ENCODE peak calls at places on chromosomes 5 and 9, in four cellular contexts. D, Z, L and R are unnamed samples.

GRCh38 chr9:96420468-96421219 is 2.5 kb upstream of the ZNF367 start:
- DNase-seq in D (no peak), Z (peak), L (no peak), R (no peak)

GRCh38 chr5:69138796-69139195 is 28.2 kb upstream of the CCNB1 start:
- DNase-seq in D (no peak), Z (no peak), L (no peak), R (no peak)

GRCh38 chr9:8762676-8763075 is 963.1 kb upstream of the DMAC1 start:
- DNase-seq in D (no peak), Z (no peak), L (no peak), R (no peak)

GRCh38 chr9:109301012-109301411 is 19.8 kb downstream of the EPB41L4B start:
- DNase-seq in D (no peak), Z (no peak), L (no peak), R (no peak)

GRCh38 chr9:89888677-89889076 is 283.9 kb downstream of the GADD45G start:
- DNase-seq in D (no peak), Z (no peak), L (no peak), R (no peak)

GRCh38 chr5:122062205-122062604 is 15.9 kb downstream of the LOX start:
- DNase-seq in D (no peak), Z (no peak), L (no peak), R (no peak)

GRCh38 chr9:93097496-93098205 is 1.6 kb downstream of the CARD19 start:
- DNase-seq in D (no peak), Z (no peak), L (peak), R (no peak)

GRCh38 chr9:17613723-17614122 is 34.9 kb downstream of the SH3GL2 start:
- DNase-seq in D (no peak), Z (no peak), L (no peak), R (no peak)

GRCh38 chr5:38379360-38379827 is 121.0 kb downstream of the EGFLAM start:
- DNase-seq in D (no peak), Z (no peak), L (no peak), R (no peak)